ENCODE peak calls at places on chromosome 15, in four cellular contexts. T, E, O and K are unnamed samples.

GRCh38 chr15:38176696-38177095 is 75.9 kb upstream of the SPRED1 start:
- DNase-seq in O (no peak), E (no peak), T (no peak), K (no peak)

GRCh38 chr15:58424722-58425121 is 7.1 kb upstream of the LIPC start:
- DNase-seq in O (no peak), E (no peak), T (no peak), K (no peak)

GRCh38 chr15:68449389-68449788 is 17.4 kb upstream of the ITGA11 start:
- DNase-seq in E (no peak), O (no peak), T (no peak), K (no peak)

GRCh38 chr15:50880651-50881114 is 27.8 kb upstream of the AP4E1 start:
- DNase-seq in E (no peak), O (no peak), T (no peak), K (no peak)

GRCh38 chr15:76935620-76936019 is 4.1 kb downstream of the RCN2 start:
- DNase-seq in T (no peak), O (no peak), E (no peak), K (no peak)

GRCh38 chr15:55546718-55547117 is 38.7 kb upstream of the DNAAF4 start:
- DNase-seq in T (no peak), E (no peak), O (no peak), K (no peak)

GRCh38 chr15:96340611-96341464 is 10.3 kb downstream of the NR2F2 start:
- DNase-seq in O (peak; percentile 59), T (peak; percentile 42), E (peak; percentile 56), K (peak; percentile 61)

GRCh38 chr15:63236272-63236671 is 41.1 kb upstream of the APH1B start:
- DNase-seq in E (no peak), T (no peak), O (no peak), K (no peak)

GRCh38 chr15:74174216-74174965 is 881 bp downstream of the ISLR start:
- DNase-seq in E (peak; percentile 33), T (no peak), O (no peak), K (peak; percentile 23)

GRCh38 chr15:78536134-78536533 is 4.1 kb upstream of the PSMA4 start:
- DNase-seq in T (no peak), O (no peak), E (no peak), K (no peak)

GRCh38 chr15:52102468-52102867 is 10.1 kb downstream of the BCL2L10 start:
- DNase-seq in T (no peak), E (no peak), O (no peak), K (no peak)

GRCh38 chr15:20310603-20311002 is 231.0 kb downstream of the GOLGA6L6 start:
- DNase-seq in O (no peak), T (no peak), E (no peak), K (no peak)
- TF ChIP-seq CTCF in O (no peak), T (no peak), E (no peak), K (no peak)

GRCh38 chr15:85709250-85709649 is 85.5 kb downstream of the KLHL25 start:
- DNase-seq in T (no peak), E (no peak), O (no peak), K (no peak)

GRCh38 chr15:85704720-85705119 is 90.0 kb downstream of the KLHL25 start:
- DNase-seq in E (no peak), T (no peak), O (no peak), K (no peak)

GRCh38 chr15:85707519-85708338 is 87.0 kb downstream of the KLHL25 start:
- DNase-seq in E (no peak), T (no peak), O (no peak), K (no peak)

GRCh38 chr15:85708402-85708932 is 86.3 kb downstream of the KLHL25 start:
- DNase-seq in O (no peak), T (no peak), E (no peak), K (no peak)

DNA sequence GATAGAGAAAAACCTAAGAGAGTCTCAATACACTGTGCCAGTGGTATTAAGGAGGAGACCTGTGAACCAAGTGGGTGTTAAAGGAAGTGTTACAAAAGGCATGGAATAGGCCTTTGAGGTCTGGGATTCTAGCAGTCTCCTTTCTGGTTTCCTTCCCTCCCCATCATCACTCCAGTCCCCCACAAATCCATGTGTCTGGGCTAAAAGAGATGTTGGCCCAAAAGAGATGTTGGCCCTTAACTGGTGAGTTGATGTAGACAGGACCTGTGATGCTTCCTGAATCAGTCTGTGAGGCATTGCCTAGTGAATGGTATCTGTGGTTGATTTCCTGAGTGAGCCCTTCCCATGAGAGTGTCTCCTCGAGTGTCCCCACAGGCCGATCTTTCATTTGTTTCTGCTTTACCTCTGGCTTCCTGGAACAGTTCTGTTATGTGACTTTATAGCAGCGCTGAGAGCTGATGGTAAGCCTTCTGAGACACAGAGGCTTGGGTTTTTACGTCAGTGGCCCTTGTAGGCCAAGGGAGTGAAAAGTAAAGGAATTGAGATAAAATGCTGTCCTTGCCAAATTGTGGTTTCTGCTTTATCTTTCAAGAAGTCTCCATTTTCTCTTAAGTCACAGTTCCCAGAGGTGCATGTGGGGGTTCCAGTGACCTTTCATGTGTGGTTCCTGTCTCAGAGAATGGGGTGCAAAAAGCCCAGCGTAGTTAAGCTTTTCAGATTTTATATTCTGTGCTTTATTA is 87.8 kb downstream of the KLHL25 start:
- DNase-seq in O (peak; percentile 81), T (no peak), E (no peak), K (no peak)
- TF ChIP-seq CTCF in O (no peak), T (no peak), E (no peak), K (no peak)

GRCh38 chr15:34620122-34620521 is 36.7 kb upstream of the GOLGA8B start:
- DNase-seq in E (no peak), T (no peak), O (no peak), K (no peak)

GRCh38 chr15:34620814-34621213 is 37.4 kb upstream of the GOLGA8B start:
- DNase-seq in O (no peak), E (no peak), T (no peak), K (no peak)

GRCh38 chr15:34619151-34619550 is 35.7 kb upstream of the GOLGA8B start:
- DNase-seq in O (no peak), T (no peak), E (no peak), K (no peak)

GRCh38 chr15:34618073-34618472 is 34.6 kb upstream of the GOLGA8B start:
- DNase-seq in O (no peak), E (no peak), T (no peak), K (no peak)

GRCh38 chr15:34621675-34622074 is 38.2 kb upstream of the GOLGA8B start:
- DNase-seq in O (no peak), E (no peak), T (no peak), K (no peak)
- TF ChIP-seq CTCF in O (no peak), E (peak; percentile 25), T (peak; percentile 39), K (no peak)

GRCh38 chr15:70259640-70260066 is 161.9 kb upstream of the TLE3 start:
- DNase-seq in T (peak; percentile 59), O (no peak), E (no peak), K (no peak)
- TF ChIP-seq CTCF in T (peak; percentile 59), O (no peak), E (no peak), K (no peak)

GRCh38 chr15:90691982-90692773 is 25.0 kb upstream of the BLM start:
- DNase-seq in E (no peak), T (no peak), O (no peak), K (no peak)

GRCh38 chr15:90690585-90690984 is 26.6 kb upstream of the BLM start:
- DNase-seq in E (no peak), T (no peak), O (no peak), K (no peak)

GRCh38 chr15:90694987-90695386 is 22.2 kb upstream of the BLM start:
- DNase-seq in T (no peak), E (no peak), O (no peak), K (no peak)

GRCh38 chr15:90686435-90687218 is 30.5 kb upstream of the BLM start:
- DNase-seq in E (no peak), T (no peak), O (no peak), K (no peak)

DNA sequence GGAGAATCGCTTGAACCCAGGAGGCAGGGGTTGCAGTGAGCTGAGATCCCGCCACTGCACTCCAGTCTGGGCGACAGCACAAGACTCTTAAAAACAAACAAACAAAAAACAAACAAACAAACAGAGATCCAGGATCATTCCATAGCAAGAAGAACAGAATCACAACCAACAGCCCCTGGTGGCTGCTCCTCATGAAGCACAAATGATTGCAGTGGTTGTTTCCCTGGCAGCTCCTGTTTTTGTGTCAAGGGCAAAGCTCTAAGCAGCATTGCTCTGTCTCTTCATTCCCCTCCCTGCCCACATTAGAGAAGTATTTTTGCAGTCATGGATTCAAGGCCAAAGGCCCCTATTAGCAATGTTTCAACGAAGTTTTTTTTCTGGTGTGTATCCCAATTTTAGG is 25.8 kb upstream of the BLM start:
- DNase-seq in O (no peak), T (no peak), E (no peak), K (no peak)
- TF ChIP-seq CTCF in O (no peak), T (no peak), E (no peak), K (no peak)

GRCh38 chr15:75307778-75308390 is 25.2 kb downstream of the GOLGA6D start:
- DNase-seq in T (peak; percentile 87), E (no peak), O (no peak), K (peak; percentile 72)
- TF ChIP-seq CTCF in T (peak; percentile 95), E (peak; percentile 36), O (no peak), K (peak; percentile 29)